ENCODE peak calls at places on chromosomes 2 and 18, in eight cellular contexts. One of them, this sample, is unnamed.

GRCh38 chr18:36274296-36274695 is 23.2 kb upstream of the FHOD3 start:
- DNase-seq in NCI-H2029: no peak
- DNase-seq in activated T-cell treated with anti-CD3 and anti-CD28 coated beads for 1 hour: no peak
- DNase-seq in upper lobe of right lung: no peak
- DNase-seq in Caki2: no peak
- DNase-seq in stimulated activated naive B cell treated with anti-CD40 and anti-IgM and Interleukin-4, amounts not matched to agents 10 μg/mL and 1 μg/mL and 100 μg/mL, for 72 hours: no peak
- DNase-seq in nephron progenitor cell: no peak
- DNase-seq in A549: no peak
- DNase-seq in this sample: no peak

GRCh38 chr2:8517850-8518480 is 163.9 kb upstream of the ID2 start:
- DNase-seq in upper lobe of right lung: no peak
- DNase-seq in NCI-H2029: no peak
- DNase-seq in nephron progenitor cell: no peak
- DNase-seq in A549: no peak
- DNase-seq in stimulated activated naive B cell treated with anti-CD40 and anti-IgM and Interleukin-4, amounts not matched to agents 10 μg/mL and 1 μg/mL and 100 μg/mL, for 72 hours: no peak
- DNase-seq in activated T-cell treated with anti-CD3 and anti-CD28 coated beads for 1 hour: no peak
- DNase-seq in Caki2: no peak
- DNase-seq in this sample: no peak

GRCh38 chr2:240465268-240465764 is 29.9 kb downstream of the GPC1 start:
- DNase-seq in nephron progenitor cell: peak
- DNase-seq in A549: no peak
- DNase-seq in upper lobe of right lung: no peak
- DNase-seq in Caki2: no peak
- DNase-seq in NCI-H2029: no peak
- DNase-seq in activated T-cell treated with anti-CD3 and anti-CD28 coated beads for 1 hour: no peak
- DNase-seq in stimulated activated naive B cell treated with anti-CD40 and anti-IgM and Interleukin-4, amounts not matched to agents 10 μg/mL and 1 μg/mL and 100 μg/mL, for 72 hours: peak
- DNase-seq in this sample: peak

GRCh38 chr2:241891315-241891987 is 21.9 kb downstream of the RTP5 start:
- DNase-seq in stimulated activated naive B cell treated with anti-CD40 and anti-IgM and Interleukin-4, amounts not matched to agents 10 μg/mL and 1 μg/mL and 100 μg/mL, for 72 hours: no peak
- DNase-seq in A549: no peak
- DNase-seq in nephron progenitor cell: no peak
- DNase-seq in NCI-H2029: peak
- DNase-seq in upper lobe of right lung: peak
- DNase-seq in activated T-cell treated with anti-CD3 and anti-CD28 coated beads for 1 hour: no peak
- DNase-seq in Caki2: no peak
- DNase-seq in this sample: no peak

GRCh38 chr2:216463148-216463547 is 35.5 kb upstream of the RPL37A start:
- DNase-seq in A549: no peak
- DNase-seq in activated T-cell treated with anti-CD3 and anti-CD28 coated beads for 1 hour: no peak
- DNase-seq in Caki2: no peak
- DNase-seq in NCI-H2029: no peak
- DNase-seq in upper lobe of right lung: no peak
- DNase-seq in nephron progenitor cell: no peak
- DNase-seq in stimulated activated naive B cell treated with anti-CD40 and anti-IgM and Interleukin-4, amounts not matched to agents 10 μg/mL and 1 μg/mL and 100 μg/mL, for 72 hours: no peak
- DNase-seq in this sample: no peak

GRCh38 chr2:21633015-21633414 is 509.2 kb downstream of the TDRD15 start:
- DNase-seq in A549: no peak
- DNase-seq in activated T-cell treated with anti-CD3 and anti-CD28 coated beads for 1 hour: no peak
- DNase-seq in stimulated activated naive B cell treated with anti-CD40 and anti-IgM and Interleukin-4, amounts not matched to agents 10 μg/mL and 1 μg/mL and 100 μg/mL, for 72 hours: no peak
- DNase-seq in upper lobe of right lung: no peak
- DNase-seq in NCI-H2029: no peak
- DNase-seq in nephron progenitor cell: no peak
- DNase-seq in Caki2: no peak
- DNase-seq in this sample: no peak

GRCh38 chr2:127320586-127321275 is 26.8 kb upstream of the ERCC3 start:
- DNase-seq in stimulated activated naive B cell treated with anti-CD40 and anti-IgM and Interleukin-4, amounts not matched to agents 10 μg/mL and 1 μg/mL and 100 μg/mL, for 72 hours: no peak
- DNase-seq in nephron progenitor cell: no peak
- DNase-seq in upper lobe of right lung: no peak
- DNase-seq in NCI-H2029: no peak
- DNase-seq in Caki2: no peak
- DNase-seq in activated T-cell treated with anti-CD3 and anti-CD28 coated beads for 1 hour: no peak
- DNase-seq in A549: no peak
- DNase-seq in this sample: no peak

GRCh38 chr18:70385474-70385873 is 96.6 kb downstream of the SOCS6 start:
- DNase-seq in activated T-cell treated with anti-CD3 and anti-CD28 coated beads for 1 hour: no peak
- DNase-seq in A549: no peak
- DNase-seq in Caki2: no peak
- DNase-seq in upper lobe of right lung: no peak
- DNase-seq in NCI-H2029: no peak
- DNase-seq in nephron progenitor cell: no peak
- DNase-seq in stimulated activated naive B cell treated with anti-CD40 and anti-IgM and Interleukin-4, amounts not matched to agents 10 μg/mL and 1 μg/mL and 100 μg/mL, for 72 hours: no peak
- DNase-seq in this sample: no peak

GRCh38 chr2:42917374-42918017 is 125.1 kb upstream of the HAAO start:
- DNase-seq in NCI-H2029: peak
- DNase-seq in nephron progenitor cell: no peak
- DNase-seq in upper lobe of right lung: peak
- DNase-seq in activated T-cell treated with anti-CD3 and anti-CD28 coated beads for 1 hour: no peak
- DNase-seq in A549: no peak
- DNase-seq in stimulated activated naive B cell treated with anti-CD40 and anti-IgM and Interleukin-4, amounts not matched to agents 10 μg/mL and 1 μg/mL and 100 μg/mL, for 72 hours: peak
- DNase-seq in Caki2: peak
- DNase-seq in this sample: peak

GRCh38 chr2:54634564-54635511 is 88.6 kb upstream of the EML6 start:
- DNase-seq in NCI-H2029: no peak
- DNase-seq in Caki2: peak
- DNase-seq in activated T-cell treated with anti-CD3 and anti-CD28 coated beads for 1 hour: no peak
- DNase-seq in upper lobe of right lung: no peak
- DNase-seq in nephron progenitor cell: peak
- DNase-seq in A549: peak
- DNase-seq in stimulated activated naive B cell treated with anti-CD40 and anti-IgM and Interleukin-4, amounts not matched to agents 10 μg/mL and 1 μg/mL and 100 μg/mL, for 72 hours: peak
- DNase-seq in this sample: peak

GRCh38 chr18:39453882-39454281 is 1888.3 kb upstream of the CELF4 start:
- DNase-seq in upper lobe of right lung: no peak
- DNase-seq in A549: no peak
- DNase-seq in NCI-H2029: peak
- DNase-seq in activated T-cell treated with anti-CD3 and anti-CD28 coated beads for 1 hour: no peak
- DNase-seq in Caki2: no peak
- DNase-seq in stimulated activated naive B cell treated with anti-CD40 and anti-IgM and Interleukin-4, amounts not matched to agents 10 μg/mL and 1 μg/mL and 100 μg/mL, for 72 hours: no peak
- DNase-seq in nephron progenitor cell: no peak
- DNase-seq in this sample: no peak

GRCh38 chr18:32450874-32451273 is 19.8 kb downstream of the GAREM1 start:
- DNase-seq in NCI-H2029: no peak
- DNase-seq in Caki2: no peak
- DNase-seq in A549: no peak
- DNase-seq in upper lobe of right lung: no peak
- DNase-seq in activated T-cell treated with anti-CD3 and anti-CD28 coated beads for 1 hour: no peak
- DNase-seq in stimulated activated naive B cell treated with anti-CD40 and anti-IgM and Interleukin-4, amounts not matched to agents 10 μg/mL and 1 μg/mL and 100 μg/mL, for 72 hours: no peak
- DNase-seq in nephron progenitor cell: no peak
- DNase-seq in this sample: no peak

GRCh38 chr2:159089543-159089942 is 121.1 kb downstream of the TANC1 start:
- DNase-seq in upper lobe of right lung: no peak
- DNase-seq in stimulated activated naive B cell treated with anti-CD40 and anti-IgM and Interleukin-4, amounts not matched to agents 10 μg/mL and 1 μg/mL and 100 μg/mL, for 72 hours: no peak
- DNase-seq in nephron progenitor cell: no peak
- DNase-seq in Caki2: no peak
- DNase-seq in NCI-H2029: no peak
- DNase-seq in A549: no peak
- DNase-seq in activated T-cell treated with anti-CD3 and anti-CD28 coated beads for 1 hour: no peak
- DNase-seq in this sample: no peak

GRCh38 chr2:69380072-69380917 is 6.7 kb downstream of the GFPT1 start:
- DNase-seq in activated T-cell treated with anti-CD3 and anti-CD28 coated beads for 1 hour: no peak
- DNase-seq in Caki2: peak
- DNase-seq in A549: peak
- DNase-seq in stimulated activated naive B cell treated with anti-CD40 and anti-IgM and Interleukin-4, amounts not matched to agents 10 μg/mL and 1 μg/mL and 100 μg/mL, for 72 hours: no peak
- DNase-seq in nephron progenitor cell: no peak
- DNase-seq in upper lobe of right lung: peak
- DNase-seq in NCI-H2029: no peak
- DNase-seq in this sample: no peak

GRCh38 chr18:77650799-77651385 is 401.2 kb downstream of the GALR1 start:
- DNase-seq in upper lobe of right lung: peak
- DNase-seq in A549: peak
- DNase-seq in stimulated activated naive B cell treated with anti-CD40 and anti-IgM and Interleukin-4, amounts not matched to agents 10 μg/mL and 1 μg/mL and 100 μg/mL, for 72 hours: peak
- DNase-seq in nephron progenitor cell: peak
- DNase-seq in Caki2: peak
- DNase-seq in activated T-cell treated with anti-CD3 and anti-CD28 coated beads for 1 hour: peak
- DNase-seq in NCI-H2029: peak
- DNase-seq in this sample: peak

GRCh38 chr18:71485578-71485977 is 1058.6 kb downstream of the CBLN2 start:
- DNase-seq in nephron progenitor cell: no peak
- DNase-seq in NCI-H2029: no peak
- DNase-seq in A549: no peak
- DNase-seq in upper lobe of right lung: no peak
- DNase-seq in activated T-cell treated with anti-CD3 and anti-CD28 coated beads for 1 hour: no peak
- DNase-seq in stimulated activated naive B cell treated with anti-CD40 and anti-IgM and Interleukin-4, amounts not matched to agents 10 μg/mL and 1 μg/mL and 100 μg/mL, for 72 hours: no peak
- DNase-seq in Caki2: peak
- DNase-seq in this sample: no peak

GRCh38 chr18:76619342-76620315 is 124.6 kb upstream of the ZNF516 start:
- DNase-seq in activated T-cell treated with anti-CD3 and anti-CD28 coated beads for 1 hour: no peak
- DNase-seq in NCI-H2029: peak
- DNase-seq in nephron progenitor cell: peak
- DNase-seq in stimulated activated naive B cell treated with anti-CD40 and anti-IgM and Interleukin-4, amounts not matched to agents 10 μg/mL and 1 μg/mL and 100 μg/mL, for 72 hours: no peak
- DNase-seq in Caki2: no peak
- DNase-seq in upper lobe of right lung: peak
- DNase-seq in A549: no peak
- DNase-seq in this sample: peak